ENCODE peak calls at places on chromosome 15, in eight cellular contexts. R, I, F, S, Y, E, Z and L are unnamed samples.

GRCh38 chr15:73897441-73898261 is 24.3 kb downstream of the TBC1D21 start:
- DNase-seq in R (peak), I (peak), F (peak), S (peak), Y (peak), E (no peak), Z (peak), L (no peak)

GRCh38 chr15:83992356-83993031 is 243.1 kb upstream of the GOLGA6L4 start:
- DNase-seq in R (no peak), I (no peak), F (no peak), S (no peak), Y (no peak), E (no peak), Z (no peak), L (no peak)

GRCh38 chr15:57313134-57313483 is 63.2 kb upstream of the CGNL1 start:
- DNase-seq in R (no peak), I (no peak), F (no peak), S (no peak), Y (no peak), E (no peak), Z (no peak), L (no peak)

GRCh38 chr15:74748322-74748946 is at the start of gene CYP1A2:
- DNase-seq in R (no peak), I (no peak), F (no peak), S (no peak), Y (no peak), E (no peak), Z (no peak), L (no peak)

GRCh38 chr15:65929573-65929972 is 60.3 kb downstream of the RAB11A start:
- DNase-seq in R (no peak), I (no peak), F (no peak), S (no peak), Y (no peak), E (no peak), Z (no peak), L (no peak)

GRCh38 chr15:22902578-22902977 is 64.1 kb downstream of the NIPA2 start:
- DNase-seq in R (no peak), I (no peak), F (no peak), S (no peak), Y (peak), E (no peak), Z (no peak), L (no peak)

GRCh38 chr15:85404922-85405293 is 24.5 kb downstream of the AKAP13 start:
- DNase-seq in R (no peak), I (peak), F (no peak), S (no peak), Y (no peak), E (no peak), Z (peak), L (no peak)

GRCh38 chr15:65914371-65914770 is 45.1 kb downstream of the RAB11A start:
- DNase-seq in R (no peak), I (no peak), F (no peak), S (no peak), Y (no peak), E (no peak), Z (no peak), L (no peak)

GRCh38 chr15:34233614-34234013 is 8.8 kb downstream of the EMC4 start:
- DNase-seq in R (no peak), I (no peak), F (no peak), S (no peak), Y (no peak), E (no peak), Z (no peak), L (no peak)

GRCh38 chr15:68259883-68260282 is 17.7 kb upstream of the FEM1B start:
- DNase-seq in R (no peak), I (no peak), F (no peak), S (no peak), Y (no peak), E (no peak), Z (no peak), L (no peak)

GRCh38 chr15:31440754-31441298 is 114.2 kb downstream of the KLF13 start:
- DNase-seq in R (no peak), I (no peak), F (peak), S (no peak), Y (peak), E (no peak), Z (peak), L (peak)

GRCh38 chr15:68700395-68701123 is 120.1 kb downstream of the ANP32A start:
- DNase-seq in R (no peak), I (no peak), F (peak), S (no peak), Y (peak), E (peak), Z (peak), L (no peak)

GRCh38 chr15:70308011-70308761 is 210.5 kb upstream of the TLE3 start:
- DNase-seq in R (no peak), I (no peak), F (no peak), S (no peak), Y (no peak), E (no peak), Z (no peak), L (peak)

GRCh38 chr15:45177285-45177684 is 10.5 kb downstream of the SHF start:
- DNase-seq in R (no peak), I (no peak), F (no peak), S (no peak), Y (no peak), E (no peak), Z (no peak), L (no peak)

GRCh38 chr15:73426458-73426994 is 16.4 kb upstream of the REC114 start:
- DNase-seq in R (no peak), I (no peak), F (no peak), S (no peak), Y (peak), E (no peak), Z (no peak), L (no peak)